ENCODE peak calls at places on chromosomes 11 and 22, in five cellular contexts. Z, I, V, W and J are unnamed samples. For H3K9me3, the result is how much of the 10 kb centered on the place peaks cover.

GRCh38 chr22:37844904-37845334 is 785 bp upstream of the ANKRD54 start:
- DNase-seq in Z (no peak), I (no peak), V (no peak), W (no peak), J (no peak)

GRCh38 chr11:87290304-87290922 is 252.7 kb downstream of the TMEM135 start:
- DNase-seq in Z (no peak), I (peak), V (no peak), W (no peak), J (peak)

GRCh38 chr11:120546312-120547205 is 35.0 kb downstream of the GRIK4 start:
- DNase-seq in Z (no peak), I (no peak), V (no peak), W (no peak), J (peak)

GRCh38 chr11:57219021-57219627 is 17.9 kb downstream of the APLNR start:
- DNase-seq in Z (no peak), I (no peak), V (no peak), W (no peak), J (no peak)

GRCh38 chr11:69642549-69642912 is 1.6 kb downstream of the CCND1 start:
- DNase-seq in Z (peak), I (peak), V (no peak), W (no peak), J (peak)

GRCh38 chr11:63490551-63491239 is at the start of gene PLAAT5:
- DNase-seq in Z (no peak), I (peak), V (no peak), W (no peak), J (no peak)

GRCh38 chr11:9950462-9950861 is 286.6 kb downstream of the SWAP70 start:
- DNase-seq in Z (no peak), I (no peak), V (no peak), W (no peak), J (no peak)

GRCh38 chr22:32920032-32920628 is 118.6 kb downstream of the TIMP3 start:
- DNase-seq in Z (no peak), I (peak), V (no peak), W (no peak), J (no peak)

GRCh38 chr22:22168190-22168940 is 76.2 kb upstream of the VPREB1 start:
- DNase-seq in Z (no peak), I (peak), V (no peak), W (no peak), J (peak)

GRCh38 chr22:37639070-37639760 is at the start of gene SH3BP1:
- DNase-seq in Z (peak), I (peak), V (no peak), W (no peak), J (peak)

GRCh38 chr11:11786771-11787170 is 55.0 kb upstream of the USP47 start:
- DNase-seq in Z (no peak), I (no peak), V (no peak), W (no peak), J (no peak)

DNA sequence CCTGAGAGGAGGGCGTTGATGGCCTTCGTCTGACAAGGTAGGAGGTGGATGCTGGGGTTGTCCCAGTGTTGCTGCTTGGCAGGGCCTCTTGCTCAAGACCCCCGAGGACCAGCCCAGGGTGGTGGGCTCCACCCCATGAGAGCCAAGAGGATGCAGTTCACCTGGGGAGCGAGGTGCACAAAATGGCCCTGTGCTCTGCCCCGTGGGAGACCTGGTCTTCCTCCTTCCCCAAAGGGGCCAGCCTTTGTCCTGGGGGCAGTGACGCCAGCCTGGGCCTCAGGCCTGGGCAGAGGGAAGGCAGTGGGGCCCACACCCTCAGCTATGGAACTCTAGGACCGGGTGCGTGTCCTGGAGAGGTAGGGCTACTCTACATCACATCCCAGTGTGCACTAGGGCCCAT is 1233.3 kb downstream of the TBC1D22A start:
- DNase-seq in Z (no peak), I (no peak), V (no peak), W (no peak), J (no peak)
- H3K9me3 ChIP-seq in Z (under half), I (under half), V (under half), W (under half), J (under half)

GRCh38 chr11:70859180-70859579 is 393.2 kb downstream of the SHANK2 start:
- DNase-seq in Z (no peak), I (no peak), V (no peak), W (no peak), J (no peak)
- H3K9me3 ChIP-seq in Z (under half), I (under half), V (under half), W (under half), J (under half)

GRCh38 chr22:47631571-47632102 is 869.2 kb downstream of the TBC1D22A start:
- DNase-seq in Z (no peak), I (peak), V (no peak), W (no peak), J (no peak)
- H3K9me3 ChIP-seq in Z (under half), I (under half), V (under half), W (under half), J (under half)

GRCh38 chr11:134664863-134665535 is 253.0 kb upstream of the B3GAT1 start:
- DNase-seq in Z (no peak), I (no peak), V (no peak), W (no peak), J (no peak)

GRCh38 chr11:134664447-134664846 is 252.4 kb upstream of the B3GAT1 start:
- DNase-seq in Z (no peak), I (no peak), V (no peak), W (no peak), J (no peak)

GRCh38 chr11:134663506-134664313 is 251.7 kb upstream of the B3GAT1 start:
- DNase-seq in Z (no peak), I (no peak), V (no peak), W (no peak), J (no peak)

GRCh38 chr11:134661660-134662059 is 249.6 kb upstream of the B3GAT1 start:
- DNase-seq in Z (no peak), I (no peak), V (no peak), W (no peak), J (no peak)

GRCh38 chr11:134662629-134663360 is 250.8 kb upstream of the B3GAT1 start:
- DNase-seq in Z (no peak), I (no peak), V (no peak), W (no peak), J (no peak)
- H3K9me3 ChIP-seq in Z (under half), I (under half), V (under half), W (under half), J (under half)